ENCODE peak calls at places on chromosomes 11 and 22, in four cellular contexts. One of them, this sample, is unnamed.

GRCh38 chr11:131311746-131312145 is 58.7 kb upstream of the NTM start:
- DNase-seq in H1: no peak
- DNase-seq in GM12878: no peak
- DNase-seq in K562: no peak
- DNase-seq in this sample: no peak

GRCh38 chr11:62508336-62509058 is 38.1 kb downstream of the AHNAK start:
- DNase-seq in H1: peak
- DNase-seq in K562: peak
- DNase-seq in GM12878: no peak
- DNase-seq in this sample: peak

GRCh38 chr22:25447689-25448434 is 116.6 kb upstream of the GRK3 start:
- DNase-seq in H1: peak
- DNase-seq in GM12878: peak
- DNase-seq in K562: peak
- DNase-seq in this sample: peak

GRCh38 chr22:49676783-49677494 is 150.7 kb downstream of the BRD1 start:
- DNase-seq in H1: peak
- DNase-seq in K562: no peak
- DNase-seq in GM12878: no peak
- DNase-seq in this sample: no peak

GRCh38 chr11:104995001-104995408 is 26.6 kb upstream of the CASP4 start:
- DNase-seq in GM12878: no peak
- DNase-seq in H1: no peak
- DNase-seq in K562: no peak
- DNase-seq in this sample: no peak

GRCh38 chr11:72767203-72768062 is 15.2 kb upstream of the ARAP1 start:
- DNase-seq in H1: no peak
- DNase-seq in GM12878: no peak
- DNase-seq in K562: no peak
- DNase-seq in this sample: no peak

GRCh38 chr22:35258144-35258988 is 1.1 kb downstream of the HMGXB4 start:
- DNase-seq in K562: peak
- DNase-seq in GM12878: no peak
- DNase-seq in H1: peak
- DNase-seq in this sample: peak

GRCh38 chr11:61959026-61959608 is 8.3 kb downstream of the FTH1 start:
- DNase-seq in K562: no peak
- DNase-seq in GM12878: no peak
- DNase-seq in H1: no peak
- DNase-seq in this sample: no peak

GRCh38 chr11:73262851-73263495 is 9.2 kb upstream of the P2RY6 start:
- DNase-seq in GM12878: no peak
- DNase-seq in H1: no peak
- DNase-seq in K562: no peak
- DNase-seq in this sample: peak

GRCh38 chr11:70503878-70504240 is 105.5 kb downstream of the CTTN start:
- DNase-seq in GM12878: no peak
- DNase-seq in H1: no peak
- DNase-seq in K562: peak
- DNase-seq in this sample: no peak

GRCh38 chr11:9347100-9347499 is 32.7 kb upstream of the TMEM41B start:
- DNase-seq in GM12878: no peak
- DNase-seq in H1: no peak
- DNase-seq in K562: no peak
- DNase-seq in this sample: no peak

GRCh38 chr11:103730151-103730940 is 306.1 kb upstream of the DDI1 start:
- DNase-seq in H1: no peak
- DNase-seq in K562: no peak
- DNase-seq in GM12878: no peak
- DNase-seq in this sample: peak

GRCh38 chr11:126360049-126360446 is 4.6 kb downstream of the ST3GAL4 start:
- DNase-seq in GM12878: no peak
- DNase-seq in K562: no peak
- DNase-seq in H1: no peak
- DNase-seq in this sample: no peak

GRCh38 chr11:74650498-74650897 is 58.1 kb downstream of the POLD3 start:
- DNase-seq in GM12878: no peak
- DNase-seq in H1: no peak
- DNase-seq in K562: no peak
- DNase-seq in this sample: peak

GRCh38 chr11:125954123-125954944 is 8.5 kb downstream of the VSIG10L2 start:
- DNase-seq in H1: no peak
- DNase-seq in K562: no peak
- DNase-seq in GM12878: no peak
- DNase-seq in this sample: no peak

GRCh38 chr22:30347255-30347892 is 9.3 kb downstream of the SF3A1 start:
- DNase-seq in H1: no peak
- DNase-seq in GM12878: no peak
- DNase-seq in K562: no peak
- DNase-seq in this sample: no peak

GRCh38 chr11:12629601-12630313 is 44.5 kb upstream of the TEAD1 start:
- DNase-seq in H1: no peak
- DNase-seq in K562: no peak
- DNase-seq in GM12878: no peak
- DNase-seq in this sample: peak

GRCh38 chr22:36546092-36546804 is 17.3 kb upstream of the EIF3D start:
- DNase-seq in H1: peak
- DNase-seq in K562: peak
- DNase-seq in GM12878: no peak
- DNase-seq in this sample: peak

GRCh38 chr22:23180893-23181762 is 819 bp downstream of the BCR start:
- DNase-seq in K562: peak
- DNase-seq in GM12878: no peak
- DNase-seq in H1: no peak
- DNase-seq in this sample: no peak

GRCh38 chr11:68978931-68979591 is 1.7 kb downstream of the MRGPRD start:
- DNase-seq in GM12878: no peak
- DNase-seq in H1: no peak
- DNase-seq in K562: no peak
- DNase-seq in this sample: no peak

GRCh38 chr11:124536520-124536919 is 6.9 kb downstream of the OR8B12 start:
- DNase-seq in K562: no peak
- DNase-seq in GM12878: no peak
- DNase-seq in H1: peak
- DNase-seq in this sample: peak

GRCh38 chr11:106001304-106002012 is 20.6 kb downstream of the MSANTD4 start:
- DNase-seq in K562: no peak
- DNase-seq in H1: no peak
- DNase-seq in GM12878: no peak
- DNase-seq in this sample: peak

DNA sequence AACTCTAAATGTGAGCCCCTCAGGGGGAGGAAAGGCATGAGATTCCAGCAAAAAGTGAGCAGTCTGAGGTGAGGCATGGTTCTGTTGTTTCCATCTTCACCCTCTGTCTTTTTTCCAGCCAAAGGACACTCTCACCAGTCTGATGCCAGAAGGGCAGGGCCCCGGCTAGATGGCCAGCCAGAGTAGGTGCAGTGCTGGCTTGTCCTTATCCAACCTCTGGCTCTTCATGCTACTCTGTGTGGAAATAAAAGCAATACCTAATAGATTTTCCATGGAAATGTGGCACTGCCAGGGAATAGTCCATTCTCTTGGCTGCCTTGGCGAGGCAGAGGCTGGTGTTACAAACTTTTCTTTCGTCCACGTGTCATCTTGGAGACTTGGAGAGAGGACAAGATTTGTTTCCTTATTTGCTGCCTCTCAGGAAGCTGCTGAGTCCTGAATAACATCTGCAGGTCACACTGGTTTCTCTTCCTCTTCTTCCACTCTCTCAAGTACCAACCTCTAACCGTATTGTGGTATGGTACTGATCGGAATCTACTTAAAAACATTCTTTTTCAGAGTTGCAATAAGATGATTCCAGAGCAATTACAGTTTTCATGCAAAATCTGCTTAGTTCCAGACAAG is 17.1 kb upstream of the C1QTNF4 start:
- DNase-seq in GM12878: peak
- DNase-seq in K562: no peak
- DNase-seq in H1: no peak
- DNase-seq in this sample: no peak
- TF ChIP-seq USF2 in GM12878: no peak
- TF ChIP-seq USF2 in K562: no peak
- TF ChIP-seq USF2 in H1: no peak
- TF ChIP-seq USF2 in this sample: no peak

GRCh38 chr11:66421492-66422205 is 814 bp downstream of the NPAS4 start:
- DNase-seq in GM12878: peak
- DNase-seq in H1: peak
- DNase-seq in K562: peak
- DNase-seq in this sample: peak
- TF ChIP-seq CHD1 in GM12878: no peak
- TF ChIP-seq CHD1 in H1: no peak
- TF ChIP-seq CHD1 in K562: no peak
- TF ChIP-seq CHD1 in this sample: no peak

GRCh38 chr11:134236834-134237556 is 12.5 kb downstream of the VPS26B start:
- DNase-seq in GM12878: no peak
- DNase-seq in K562: no peak
- DNase-seq in H1: no peak
- DNase-seq in this sample: peak
- TF ChIP-seq USF2 in GM12878: no peak
- TF ChIP-seq USF2 in K562: no peak
- TF ChIP-seq USF2 in H1: no peak
- TF ChIP-seq USF2 in this sample: no peak

GRCh38 chr22:48594016-48594756 is 1233.5 kb downstream of the BRD1 start:
- DNase-seq in H1: no peak
- DNase-seq in GM12878: no peak
- DNase-seq in K562: no peak
- DNase-seq in this sample: no peak

GRCh38 chr22:48592066-48592345 is 1235.7 kb downstream of the BRD1 start:
- DNase-seq in H1: no peak
- DNase-seq in GM12878: no peak
- DNase-seq in K562: no peak
- DNase-seq in this sample: no peak

GRCh38 chr22:48593551-48593950 is 1234.1 kb downstream of the BRD1 start:
- DNase-seq in K562: no peak
- DNase-seq in GM12878: no peak
- DNase-seq in H1: no peak
- DNase-seq in this sample: no peak

GRCh38 chr22:48592488-48592887 is 1235.2 kb downstream of the BRD1 start:
- DNase-seq in GM12878: no peak
- DNase-seq in H1: no peak
- DNase-seq in K562: no peak
- DNase-seq in this sample: no peak

DNA sequence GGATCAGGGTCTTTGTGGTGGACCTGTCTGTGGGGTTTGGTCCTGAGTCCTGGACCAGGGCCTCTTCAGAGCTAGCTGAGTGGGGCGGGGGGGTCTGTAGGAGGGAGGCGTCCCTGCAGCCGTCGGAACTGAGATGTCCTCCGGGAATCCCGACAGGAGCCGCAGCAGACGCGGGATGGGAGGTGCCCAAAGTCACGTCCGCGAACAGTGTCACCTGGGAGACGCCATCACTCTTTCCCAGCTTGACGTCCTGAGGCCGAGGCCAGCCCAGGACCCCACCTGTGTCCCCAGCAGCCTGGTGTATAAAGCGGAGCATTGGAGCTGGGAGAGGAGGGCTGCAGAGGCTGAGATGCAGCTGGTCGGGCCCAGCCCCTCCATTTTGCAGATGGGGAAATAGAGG is 1234.7 kb downstream of the BRD1 start:
- DNase-seq in H1: no peak
- DNase-seq in GM12878: no peak
- DNase-seq in K562: no peak
- DNase-seq in this sample: no peak
- TF ChIP-seq CHD1 in H1: no peak
- TF ChIP-seq CHD1 in GM12878: no peak
- TF ChIP-seq CHD1 in K562: no peak
- TF ChIP-seq CHD1 in this sample: no peak

DNA sequence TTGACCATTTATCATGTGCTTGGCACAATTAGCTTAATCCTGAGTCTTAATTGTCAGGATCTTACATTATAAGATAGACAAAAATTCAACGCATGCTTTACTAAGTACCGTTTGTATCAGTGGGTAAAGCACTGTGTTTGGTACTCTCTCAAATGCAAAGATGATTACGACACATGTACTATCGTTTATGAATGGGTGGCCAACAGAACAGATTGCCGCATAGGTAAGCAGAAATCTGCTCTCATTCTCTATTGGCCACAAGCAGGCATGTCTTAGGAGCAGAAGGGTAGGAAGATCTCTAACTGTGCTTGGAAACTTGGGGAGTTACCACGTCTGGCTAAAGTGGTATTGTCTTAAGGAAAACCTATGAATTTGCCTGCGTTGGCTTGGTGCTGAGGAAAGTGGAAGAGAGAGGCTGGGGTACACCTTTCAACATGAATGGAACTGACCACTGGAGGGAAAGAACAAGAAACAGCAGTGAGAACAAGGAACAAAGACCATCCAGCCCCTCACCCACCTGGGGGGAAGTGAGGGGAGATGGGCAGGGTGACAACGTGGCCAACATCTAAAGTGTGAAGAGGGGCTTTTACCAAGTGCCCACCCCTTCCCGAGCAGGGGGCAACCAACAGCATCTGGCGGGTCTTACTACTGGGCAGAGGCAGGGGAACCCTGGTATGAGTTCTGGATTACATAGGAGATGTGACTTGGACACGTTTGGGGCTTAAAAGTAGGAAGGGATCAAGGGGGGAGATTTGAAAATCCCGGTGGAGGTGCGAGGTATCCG is 1.0 kb upstream of the TUBA8 start:
- DNase-seq in H1: no peak
- DNase-seq in K562: no peak
- DNase-seq in GM12878: no peak
- DNase-seq in this sample: no peak
- TF ChIP-seq USF2 in H1: no peak
- TF ChIP-seq USF2 in K562: no peak
- TF ChIP-seq USF2 in GM12878: no peak
- TF ChIP-seq USF2 in this sample: no peak

GRCh38 chr11:65279713-65280459 is 18.1 kb downstream of the POLA2 start:
- DNase-seq in H1: no peak
- DNase-seq in K562: no peak
- DNase-seq in GM12878: peak
- DNase-seq in this sample: peak

GRCh38 chr11:65280646-65281045 is 18.9 kb downstream of the POLA2 start:
- DNase-seq in H1: no peak
- DNase-seq in GM12878: no peak
- DNase-seq in K562: no peak
- DNase-seq in this sample: peak

GRCh38 chr11:65277878-65278277 is 16.1 kb downstream of the POLA2 start:
- DNase-seq in GM12878: no peak
- DNase-seq in K562: no peak
- DNase-seq in H1: no peak
- DNase-seq in this sample: no peak

GRCh38 chr11:65275906-65276305 is 14.1 kb downstream of the POLA2 start:
- DNase-seq in K562: no peak
- DNase-seq in GM12878: no peak
- DNase-seq in H1: no peak
- DNase-seq in this sample: no peak

GRCh38 chr11:65278351-65278750 is 16.6 kb downstream of the POLA2 start:
- DNase-seq in GM12878: no peak
- DNase-seq in H1: no peak
- DNase-seq in K562: no peak
- DNase-seq in this sample: no peak
- TF ChIP-seq CHD1 in GM12878: no peak
- TF ChIP-seq CHD1 in H1: no peak
- TF ChIP-seq CHD1 in K562: no peak
- TF ChIP-seq CHD1 in this sample: no peak

GRCh38 chr11:99585606-99586005 is 564.9 kb downstream of the CNTN5 start:
- DNase-seq in K562: no peak
- DNase-seq in GM12878: no peak
- DNase-seq in H1: no peak
- DNase-seq in this sample: no peak
- TF ChIP-seq USF2 in K562: no peak
- TF ChIP-seq USF2 in GM12878: no peak
- TF ChIP-seq USF2 in H1: no peak
- TF ChIP-seq USF2 in this sample: no peak